ENCODE peak calls at places on chromosome 20, in four cellular contexts. I is heart left ventricle; P is CD8-positive, alpha-beta memory T cell; V is testis. A is an unnamed sample.

GRCh38 chr20:3563548-3564177 is 92.8 kb downstream of the ATRN start:
- DNase-seq in P (no peak), V (no peak), I (no peak), A (peak; percentile 31)

GRCh38 chr20:40319056-40319455 is 370.0 kb downstream of the MAFB start:
- DNase-seq in I (no peak), P (no peak), V (no peak), A (no peak)

GRCh38 chr20:13022401-13023170 is 13.8 kb downstream of the SPTLC3 start:
- DNase-seq in V (no peak), P (no peak), I (no peak), A (no peak)

GRCh38 chr20:57415791-57416190 is 24.6 kb downstream of the RBM38 start:
- DNase-seq in V (no peak), P (no peak), I (no peak), A (no peak)

GRCh38 chr20:37564388-37565133 is 36.9 kb upstream of the BLCAP start:
- DNase-seq in P (peak; percentile 9), I (peak; percentile 24), V (peak; percentile 69), A (peak; percentile 55)

GRCh38 chr20:13430346-13431002 is 208.3 kb downstream of the TASP1 start:
- DNase-seq in V (no peak), P (no peak), I (no peak), A (peak; percentile 70)

GRCh38 chr20:24977797-24978196 is 14.8 kb downstream of the APMAP start:
- DNase-seq in P (no peak), I (no peak), V (peak; percentile 87), A (peak; percentile 1)

GRCh38 chr20:4563534-4563933 is 158.2 kb upstream of the PRND start:
- DNase-seq in P (no peak), I (no peak), V (peak; percentile 32), A (peak; percentile 59)

GRCh38 chr20:32855387-32855786 is 3.3 kb upstream of the EFCAB8 start:
- DNase-seq in I (no peak), V (no peak), P (no peak), A (no peak)

GRCh38 chr20:31602779-31603441 is 2.2 kb upstream of the ID1 start:
- DNase-seq in V (no peak), I (no peak), P (peak; percentile 29), A (peak; percentile 68)

GRCh38 chr20:11204926-11205768 is 531.3 kb upstream of the JAG1 start:
- DNase-seq in P (no peak), I (peak; percentile 72), V (peak; percentile 71), A (peak; percentile 33)

GRCh38 chr20:21607971-21608735 is 94.3 kb upstream of the NKX2-2 start:
- DNase-seq in V (no peak), I (no peak), P (no peak), A (no peak)

GRCh38 chr20:37711987-37712961 is 18.4 kb downstream of the CTNNBL1 start:
- DNase-seq in P (no peak), I (peak; percentile 30), V (peak; percentile 58), A (no peak)

GRCh38 chr20:57944988-57945387 is 235.2 kb upstream of the PMEPA1 start:
- DNase-seq in I (no peak), V (no peak), P (no peak), A (no peak)

GRCh38 chr20:14478126-14478525 is 140.7 kb upstream of the FLRT3 start:
- DNase-seq in I (no peak), V (no peak), P (no peak), A (no peak)

GRCh38 chr20:24699321-24700165 is 230.1 kb downstream of the SYNDIG1 start:
- DNase-seq in I (peak; percentile 34), P (no peak), V (no peak), A (peak; percentile 2)

GRCh38 chr20:25486377-25486776 is 78.9 kb downstream of the GINS1 start:
- DNase-seq in P (no peak), V (no peak), I (peak; percentile 32), A (peak; percentile 97)

GRCh38 chr20:39878809-39879208 is 810.2 kb downstream of the MAFB start:
- DNase-seq in I (no peak), P (no peak), V (no peak), A (no peak)

GRCh38 chr20:58512808-58513552 is 2.2 kb downstream of the APCDD1L start:
- DNase-seq in V (no peak), P (no peak), I (no peak), A (no peak)

GRCh38 chr20:1964061-1964460 is 29.8 kb downstream of the PDYN start:
- DNase-seq in V (no peak), I (no peak), P (no peak), A (no peak)

GRCh38 chr20:35952480-35953410 is 1.6 kb downstream of the SCAND1 start:
- DNase-seq in V (no peak), P (no peak), I (no peak), A (no peak)

GRCh38 chr20:14062786-14063185 is 67.5 kb downstream of the MACROD2 start:
- DNase-seq in I (no peak), P (no peak), V (no peak), A (no peak)

GRCh38 chr20:37913563-37914366 is 10.8 kb downstream of the VSTM2L start:
- DNase-seq in V (no peak), I (no peak), P (no peak), A (no peak)

GRCh38 chr20:36091561-36092423 is 62.7 kb upstream of the EPB41L1 start:
- DNase-seq in I (no peak), V (no peak), P (no peak), A (no peak)

GRCh38 chr20:61263084-61263695 is 11.1 kb downstream of the CDH4 start:
- DNase-seq in V (peak; percentile 47), P (peak; percentile 18), I (no peak), A (peak; percentile 59)

GRCh38 chr20:17961600-17961965 is 7.0 kb downstream of the SNX5 start:
- DNase-seq in V (no peak), P (no peak), I (no peak), A (no peak)
- H3K4me1 ChIP-seq in V (peaks cover 54% of the 10 kb centered on the region), P (peaks cover 79% of the 10 kb centered on the region), I (peaks cover 1% of the 10 kb centered on the region), A (peaks cover 74% of the 10 kb centered on the region)

DNA sequence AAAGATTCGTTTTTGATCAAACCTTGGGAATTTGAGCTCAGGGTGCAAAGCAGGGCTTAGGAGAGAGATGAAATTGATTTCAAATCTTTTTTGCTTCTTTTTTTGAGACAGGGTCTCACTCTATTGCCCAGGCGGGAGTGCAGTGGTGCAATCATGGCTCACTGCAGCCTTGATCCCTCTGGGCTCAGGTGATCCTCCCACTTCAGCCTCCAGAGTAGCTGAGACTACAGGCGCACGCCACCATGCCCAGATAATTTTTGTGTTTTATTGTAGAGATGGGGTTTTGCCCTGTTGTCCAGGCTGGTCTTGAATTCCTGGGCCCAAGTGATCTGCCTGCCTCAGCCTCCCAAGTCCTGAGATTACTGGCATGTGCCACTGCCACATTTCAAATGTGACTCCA is 58.7 kb downstream of the DOK5 start:
- DNase-seq in I (no peak), P (no peak), V (no peak), A (no peak)
- H3K36me3 ChIP-seq in I (no peaks in the 10 kb centered on the region), P (no peaks in the 10 kb centered on the region), V (no peaks in the 10 kb centered on the region), A (no peaks in the 10 kb centered on the region)

GRCh38 chr20:50313827-50314226 is 123.2 kb downstream of the CEBPB start:
- DNase-seq in V (no peak), I (no peak), P (no peak), A (no peak)

GRCh38 chr20:50312002-50312681 is 121.5 kb downstream of the CEBPB start:
- DNase-seq in I (no peak), P (no peak), V (no peak), A (no peak)

GRCh38 chr20:50312682-50313187 is 122.1 kb downstream of the CEBPB start:
- DNase-seq in P (no peak), I (peak; percentile 82), V (peak; percentile 73), A (no peak)

GRCh38 chr20:50314326-50314725 is 123.7 kb downstream of the CEBPB start:
- DNase-seq in V (no peak), P (no peak), I (no peak), A (no peak)

DNA sequence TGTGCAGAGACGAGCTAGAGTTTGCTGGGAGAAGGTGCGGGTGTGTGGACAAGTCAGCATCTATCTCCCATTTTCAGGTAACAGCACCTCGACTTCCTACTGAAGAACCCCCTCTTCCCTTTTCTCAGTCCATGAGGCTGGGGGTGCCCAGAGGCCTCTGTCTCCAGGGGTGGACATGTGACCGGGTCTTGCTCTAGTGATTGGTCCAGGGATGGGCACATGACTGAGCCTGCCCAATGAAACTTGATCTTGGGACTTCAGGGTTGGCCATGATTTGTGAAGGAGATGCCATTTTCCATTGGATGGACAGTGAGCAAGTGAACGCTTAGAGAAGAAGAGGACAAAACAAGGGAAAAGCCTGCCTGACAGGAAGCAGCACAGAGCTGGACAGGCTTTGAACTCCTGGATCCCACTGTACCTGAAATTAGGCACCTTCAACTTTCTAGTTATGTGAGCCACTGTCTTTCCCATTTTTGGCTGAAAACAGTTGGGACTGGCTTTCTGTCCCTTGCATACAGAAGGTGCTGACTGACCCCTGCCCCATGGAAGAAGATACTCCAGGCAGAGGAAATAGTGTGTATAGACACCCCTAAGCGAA is 122.7 kb downstream of the CEBPB start:
- DNase-seq in V (peak; percentile 56), I (no peak), P (no peak), A (no peak)
- H3K27ac ChIP-seq in V (peak overlapping the region; percentile 51), I (peak overlapping the region; percentile 59), P (no peak overlapping the region), A (no peak overlapping the region)

GRCh38 chr20:63352811-63353221 is 8.3 kb downstream of the CHRNA4 start:
- DNase-seq in V (no peak), I (no peak), P (no peak), A (no peak)
- H3K4me1 ChIP-seq in V (peaks cover 4% of the 10 kb centered on the region), I (no peaks in the 10 kb centered on the region), P (no peaks in the 10 kb centered on the region), A (no peaks in the 10 kb centered on the region)

GRCh38 chr20:53579266-53579580 is 14.4 kb downstream of the ZNF217 start:
- DNase-seq in P (no peak), I (no peak), V (no peak), A (no peak)
- H3K36me3 ChIP-seq in P (peaks cover 43% of the 10 kb centered on the region), I (peaks cover 60% of the 10 kb centered on the region), V (no peaks in the 10 kb centered on the region), A (peaks cover 88% of the 10 kb centered on the region)

DNA sequence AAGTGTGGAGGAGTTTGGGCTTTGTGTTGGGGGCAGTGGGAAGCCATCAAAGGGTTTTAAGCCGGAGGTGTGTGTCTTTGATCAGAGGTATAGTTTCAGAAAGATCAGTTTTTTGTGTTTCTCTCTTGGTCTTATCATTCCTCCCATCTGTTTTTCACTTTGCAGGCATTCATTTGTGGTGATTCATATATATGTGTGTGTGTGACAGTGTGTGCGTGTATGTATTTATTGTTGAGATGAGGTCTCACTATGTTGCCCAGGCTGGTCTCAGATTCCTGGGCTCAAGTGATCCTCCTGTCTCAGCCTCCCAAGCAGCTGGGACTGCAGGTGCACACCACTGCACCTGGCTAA is 11.1 kb upstream of the SERINC3 start:
- DNase-seq in V (no peak), I (no peak), P (no peak), A (peak; percentile 59)
- H3K27ac ChIP-seq in V (peak overlapping the region; percentile 50), I (peak overlapping the region; percentile 72), P (no peak overlapping the region), A (no peak overlapping the region)

GRCh38 chr20:50813801-50814200 is 18.9 kb downstream of the BCAS4 start:
- DNase-seq in I (no peak), P (no peak), V (no peak), A (no peak)

GRCh38 chr20:50814438-50815161 is 19.7 kb downstream of the BCAS4 start:
- DNase-seq in I (no peak), P (no peak), V (no peak), A (no peak)

GRCh38 chr20:50810063-50810462 is 15.2 kb downstream of the BCAS4 start:
- DNase-seq in V (no peak), I (no peak), P (no peak), A (no peak)

GRCh38 chr20:50813101-50813643 is 18.3 kb downstream of the BCAS4 start:
- DNase-seq in P (no peak), I (no peak), V (no peak), A (no peak)

DNA sequence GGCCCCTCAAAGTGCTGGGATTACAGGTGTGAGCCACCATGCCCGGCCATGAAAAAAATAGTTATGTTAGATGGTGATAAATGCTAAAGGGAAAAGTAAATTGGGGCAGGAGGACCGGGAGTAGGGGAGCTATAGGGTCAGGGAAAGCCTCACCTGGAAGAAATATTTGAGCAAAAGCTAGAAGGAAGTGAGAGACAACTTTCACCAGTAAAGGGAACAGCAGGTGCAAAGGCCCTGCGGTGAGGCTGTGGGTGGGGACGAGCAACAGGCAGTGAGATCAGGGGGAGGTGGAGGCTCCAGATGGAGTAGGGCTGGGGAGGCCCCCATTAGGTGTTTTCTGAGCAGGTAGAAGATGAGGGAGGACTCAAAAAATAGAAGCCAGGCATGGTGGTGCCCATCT is 16.0 kb downstream of the BCAS4 start:
- DNase-seq in I (no peak), V (no peak), P (no peak), A (no peak)
- H3K4me1 ChIP-seq in I (no peaks in the 10 kb centered on the region), V (no peaks in the 10 kb centered on the region), P (peaks cover 11% of the 10 kb centered on the region), A (no peaks in the 10 kb centered on the region)

A was measured in DND-41.